ENCODE peak calls at places on chromosomes 16 and 17, in six cellular contexts. One of them, this sample, is unnamed.

GRCh38 chr16:72978212-72978611 is 69.7 kb downstream of the ZFHX3 start:
- DNase-seq in left lung: no peak
- DNase-seq in right lobe of liver: peak; percentile 58
- DNase-seq in lower leg skin: no peak
- DNase-seq in HepG2: no peak
- DNase-seq in Calu3: no peak
- DNase-seq in this sample: no peak

GRCh38 chr16:25692307-25692706 is 548 bp downstream of the HS3ST4 start:
- DNase-seq in left lung: no peak
- DNase-seq in right lobe of liver: no peak
- DNase-seq in lower leg skin: no peak
- DNase-seq in HepG2: no peak
- DNase-seq in Calu3: no peak
- DNase-seq in this sample: no peak

GRCh38 chr16:83968891-83969672 is 1.0 kb downstream of the NECAB2 start:
- DNase-seq in left lung: peak; percentile 73
- DNase-seq in right lobe of liver: no peak
- DNase-seq in lower leg skin: no peak
- DNase-seq in HepG2: no peak
- DNase-seq in Calu3: no peak
- DNase-seq in this sample: no peak

GRCh38 chr17:35701491-35701890 is 29.9 kb upstream of the RASL10B start:
- DNase-seq in left lung: no peak
- DNase-seq in right lobe of liver: no peak
- DNase-seq in lower leg skin: no peak
- DNase-seq in HepG2: no peak
- DNase-seq in Calu3: no peak
- DNase-seq in this sample: no peak

GRCh38 chr17:60169921-60170817 is 20.4 kb downstream of the CA4 start:
- DNase-seq in left lung: no peak
- DNase-seq in right lobe of liver: no peak
- DNase-seq in lower leg skin: peak; percentile 83
- DNase-seq in HepG2: peak; percentile 35
- DNase-seq in Calu3: no peak
- DNase-seq in this sample: no peak

GRCh38 chr16:75702247-75702646 is 986 bp upstream of the DUXB start:
- DNase-seq in left lung: no peak
- DNase-seq in right lobe of liver: no peak
- DNase-seq in lower leg skin: no peak
- DNase-seq in HepG2: peak; percentile 44
- DNase-seq in Calu3: no peak
- DNase-seq in this sample: no peak

GRCh38 chr16:14286381-14287230 is 215.5 kb downstream of the MRTFB start:
- DNase-seq in left lung: no peak
- DNase-seq in right lobe of liver: no peak
- DNase-seq in lower leg skin: no peak
- DNase-seq in HepG2: no peak
- DNase-seq in Calu3: no peak
- DNase-seq in this sample: peak; percentile 62

GRCh38 chr17:15896834-15897233 is 48.1 kb upstream of the ADORA2B start:
- DNase-seq in left lung: no peak
- DNase-seq in right lobe of liver: no peak
- DNase-seq in lower leg skin: peak; percentile 28
- DNase-seq in HepG2: no peak
- DNase-seq in Calu3: no peak
- DNase-seq in this sample: no peak

GRCh38 chr16:81595676-81596292 is 151.2 kb downstream of the CMIP start:
- DNase-seq in left lung: no peak
- DNase-seq in right lobe of liver: no peak
- DNase-seq in lower leg skin: no peak
- DNase-seq in HepG2: no peak
- DNase-seq in Calu3: no peak
- DNase-seq in this sample: no peak

GRCh38 chr16:30820952-30821421 is 34.0 kb upstream of the ZNF629 start:
- DNase-seq in left lung: peak; percentile 64
- DNase-seq in right lobe of liver: no peak
- DNase-seq in lower leg skin: no peak
- DNase-seq in HepG2: no peak
- DNase-seq in Calu3: no peak
- DNase-seq in this sample: no peak

GRCh38 chr17:73371285-73371684 is 59.5 kb upstream of the CDC42EP4 start:
- DNase-seq in left lung: no peak
- DNase-seq in right lobe of liver: no peak
- DNase-seq in lower leg skin: no peak
- DNase-seq in HepG2: no peak
- DNase-seq in Calu3: peak; percentile 39
- DNase-seq in this sample: no peak

GRCh38 chr16:11914759-11915643 is 755 bp downstream of the GSPT1 start:
- DNase-seq in left lung: peak; percentile 92
- DNase-seq in right lobe of liver: peak; percentile 58
- DNase-seq in lower leg skin: peak; percentile 85
- DNase-seq in HepG2: no peak
- DNase-seq in Calu3: peak; percentile 58
- DNase-seq in this sample: peak; percentile 72

GRCh38 chr17:44920565-44920940 is 5.3 kb upstream of the GFAP start:
- DNase-seq in left lung: peak; percentile 32
- DNase-seq in right lobe of liver: no peak
- DNase-seq in lower leg skin: peak; percentile 73
- DNase-seq in HepG2: no peak
- DNase-seq in Calu3: no peak
- DNase-seq in this sample: no peak

GRCh38 chr17:78897639-78897996 is 5.4 kb downstream of the CEP295NL start:
- DNase-seq in left lung: no peak
- DNase-seq in right lobe of liver: no peak
- DNase-seq in lower leg skin: no peak
- DNase-seq in HepG2: no peak
- DNase-seq in Calu3: no peak
- DNase-seq in this sample: no peak

GRCh38 chr16:67246081-67246944 is 968 bp downstream of the FHOD1 start:
- DNase-seq in left lung: peak; percentile 95
- DNase-seq in right lobe of liver: peak; percentile 77
- DNase-seq in lower leg skin: peak; percentile 95
- DNase-seq in HepG2: peak; percentile 87
- DNase-seq in Calu3: peak; percentile 96
- DNase-seq in this sample: peak; percentile 89

GRCh38 chr16:12145918-12146317 is 169.4 kb downstream of the SNX29 start:
- DNase-seq in left lung: no peak
- DNase-seq in right lobe of liver: no peak
- DNase-seq in lower leg skin: no peak
- DNase-seq in HepG2: no peak
- DNase-seq in Calu3: no peak
- DNase-seq in this sample: no peak

GRCh38 chr16:27244363-27244755 is 24.2 kb downstream of the NSMCE1 start:
- DNase-seq in left lung: no peak
- DNase-seq in right lobe of liver: no peak
- DNase-seq in lower leg skin: peak; percentile 74
- DNase-seq in HepG2: no peak
- DNase-seq in Calu3: no peak
- DNase-seq in this sample: peak; percentile 52

GRCh38 chr16:67372664-67373063 is 20.6 kb downstream of the TPPP3 start:
- DNase-seq in left lung: no peak
- DNase-seq in right lobe of liver: no peak
- DNase-seq in lower leg skin: no peak
- DNase-seq in HepG2: no peak
- DNase-seq in Calu3: no peak
- DNase-seq in this sample: no peak

GRCh38 chr16:12678983-12679382 is 124.7 kb downstream of the CPPED1 start:
- DNase-seq in left lung: no peak
- DNase-seq in right lobe of liver: no peak
- DNase-seq in lower leg skin: no peak
- DNase-seq in HepG2: peak; percentile 87
- DNase-seq in Calu3: no peak
- DNase-seq in this sample: no peak

GRCh38 chr16:51971184-51971583 is 575.8 kb downstream of the TOX3 start:
- DNase-seq in left lung: no peak
- DNase-seq in right lobe of liver: no peak
- DNase-seq in lower leg skin: no peak
- DNase-seq in HepG2: no peak
- DNase-seq in Calu3: peak; percentile 39
- DNase-seq in this sample: no peak

GRCh38 chr16:2752850-2753522 is 548 bp downstream of the SRRM2 start:
- DNase-seq in left lung: no peak
- DNase-seq in right lobe of liver: peak; percentile 89
- DNase-seq in lower leg skin: peak; percentile 96
- DNase-seq in HepG2: peak; percentile 56
- DNase-seq in Calu3: peak; percentile 93
- DNase-seq in this sample: peak; percentile 90

GRCh38 chr16:71460246-71460645 is 1.8 kb downstream of the ZNF23 start:
- DNase-seq in left lung: no peak
- DNase-seq in right lobe of liver: no peak
- DNase-seq in lower leg skin: no peak
- DNase-seq in HepG2: no peak
- DNase-seq in Calu3: no peak
- DNase-seq in this sample: no peak

GRCh38 chr16:188674-189073 is 8.4 kb downstream of the HBQ1 start:
- DNase-seq in left lung: no peak
- DNase-seq in right lobe of liver: no peak
- DNase-seq in lower leg skin: no peak
- DNase-seq in HepG2: peak; percentile 26
- DNase-seq in Calu3: no peak
- DNase-seq in this sample: no peak
- TF ChIP-seq CTCF in left lung: no peak
- TF ChIP-seq CTCF in right lobe of liver: peak; percentile 8
- TF ChIP-seq CTCF in lower leg skin: no peak
- TF ChIP-seq CTCF in HepG2: peak; percentile 44
- TF ChIP-seq CTCF in Calu3: no peak
- TF ChIP-seq CTCF in this sample: peak; percentile 17

GRCh38 chr17:36869856-36870617 is 67.2 kb upstream of the LHX1 start:
- DNase-seq in left lung: no peak
- DNase-seq in right lobe of liver: no peak
- DNase-seq in lower leg skin: no peak
- DNase-seq in HepG2: no peak
- DNase-seq in Calu3: peak; percentile 50
- DNase-seq in this sample: no peak
- TF ChIP-seq CTCF in left lung: no peak
- TF ChIP-seq CTCF in right lobe of liver: no peak
- TF ChIP-seq CTCF in lower leg skin: no peak
- TF ChIP-seq CTCF in HepG2: no peak
- TF ChIP-seq CTCF in Calu3: no peak
- TF ChIP-seq CTCF in this sample: no peak

GRCh38 chr17:29117440-29117753 is 62.8 kb downstream of the MYO18A start:
- DNase-seq in left lung: no peak
- DNase-seq in right lobe of liver: no peak
- DNase-seq in lower leg skin: no peak
- DNase-seq in HepG2: no peak
- DNase-seq in Calu3: no peak
- DNase-seq in this sample: no peak
- TF ChIP-seq CTCF in left lung: no peak
- TF ChIP-seq CTCF in right lobe of liver: no peak
- TF ChIP-seq CTCF in lower leg skin: no peak
- TF ChIP-seq CTCF in HepG2: no peak
- TF ChIP-seq CTCF in Calu3: no peak
- TF ChIP-seq CTCF in this sample: peak; percentile 62

GRCh38 chr17:9925457-9925856 is 20.4 kb upstream of the RCVRN start:
- DNase-seq in left lung: no peak
- DNase-seq in right lobe of liver: no peak
- DNase-seq in lower leg skin: no peak
- DNase-seq in HepG2: no peak
- DNase-seq in Calu3: no peak
- DNase-seq in this sample: no peak

GRCh38 chr17:9926150-9926804 is 21.2 kb upstream of the RCVRN start:
- DNase-seq in left lung: no peak
- DNase-seq in right lobe of liver: no peak
- DNase-seq in lower leg skin: no peak
- DNase-seq in HepG2: no peak
- DNase-seq in Calu3: no peak
- DNase-seq in this sample: no peak

GRCh38 chr17:9929873-9930272 is 24.8 kb upstream of the RCVRN start:
- DNase-seq in left lung: no peak
- DNase-seq in right lobe of liver: no peak
- DNase-seq in lower leg skin: no peak
- DNase-seq in HepG2: no peak
- DNase-seq in Calu3: no peak
- DNase-seq in this sample: no peak

GRCh38 chr17:9931144-9931543 is 26.1 kb upstream of the RCVRN start:
- DNase-seq in left lung: no peak
- DNase-seq in right lobe of liver: no peak
- DNase-seq in lower leg skin: no peak
- DNase-seq in HepG2: no peak
- DNase-seq in Calu3: no peak
- DNase-seq in this sample: no peak

DNA sequence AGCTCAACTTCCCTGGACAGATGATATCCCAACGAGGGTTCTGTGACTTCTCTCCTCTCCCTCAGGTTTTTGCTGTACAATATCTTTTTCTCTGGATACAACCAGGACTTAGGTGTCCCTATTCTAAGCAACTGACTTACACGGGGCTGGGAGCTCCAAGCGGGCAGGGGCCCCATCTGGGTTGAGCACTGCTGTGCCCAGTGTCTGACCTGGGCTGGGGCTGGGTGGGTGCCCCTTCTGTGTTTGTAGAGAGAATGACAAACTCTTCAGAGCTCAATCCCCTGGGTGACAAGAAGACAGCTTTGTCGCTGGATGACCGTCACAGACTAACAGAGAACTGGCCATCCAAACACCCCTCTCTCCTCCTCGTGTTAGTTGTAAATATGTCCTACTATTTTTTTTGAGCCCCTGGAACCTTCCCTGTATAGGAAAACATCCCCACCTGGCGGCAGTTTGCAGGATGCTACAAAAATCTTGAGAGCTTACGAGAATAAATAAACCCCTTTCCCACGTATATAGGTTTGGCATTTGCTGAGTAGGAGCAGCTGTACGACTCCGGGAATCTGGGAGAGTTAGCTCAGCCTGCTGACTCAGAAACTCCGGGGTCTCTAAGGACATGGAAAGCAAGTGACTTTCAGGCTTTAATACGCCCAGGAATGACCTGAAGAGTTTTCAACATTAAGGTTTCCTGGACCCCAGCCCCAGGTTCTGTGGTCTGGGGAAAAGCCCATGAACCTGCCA is 23.7 kb upstream of the RCVRN start:
- DNase-seq in left lung: no peak
- DNase-seq in right lobe of liver: no peak
- DNase-seq in lower leg skin: no peak
- DNase-seq in HepG2: peak; percentile 52
- DNase-seq in Calu3: peak; percentile 47
- DNase-seq in this sample: no peak
- TF ChIP-seq CTCF in left lung: no peak
- TF ChIP-seq CTCF in right lobe of liver: peak; percentile 22
- TF ChIP-seq CTCF in lower leg skin: no peak
- TF ChIP-seq CTCF in HepG2: peak; percentile 33
- TF ChIP-seq CTCF in Calu3: no peak
- TF ChIP-seq CTCF in this sample: peak; percentile 72

GRCh38 chr16:23373436-23374219 is 71.5 kb downstream of the SCNN1B start:
- DNase-seq in left lung: peak; percentile 45
- DNase-seq in right lobe of liver: no peak
- DNase-seq in lower leg skin: no peak
- DNase-seq in HepG2: no peak
- DNase-seq in Calu3: no peak
- DNase-seq in this sample: no peak

GRCh38 chr16:23369416-23369815 is 67.3 kb downstream of the SCNN1B start:
- DNase-seq in left lung: no peak
- DNase-seq in right lobe of liver: no peak
- DNase-seq in lower leg skin: no peak
- DNase-seq in HepG2: no peak
- DNase-seq in Calu3: no peak
- DNase-seq in this sample: no peak

GRCh38 chr16:23374721-23375120 is 72.6 kb downstream of the SCNN1B start:
- DNase-seq in left lung: peak; percentile 88
- DNase-seq in right lobe of liver: no peak
- DNase-seq in lower leg skin: no peak
- DNase-seq in HepG2: no peak
- DNase-seq in Calu3: peak; percentile 60
- DNase-seq in this sample: no peak

GRCh38 chr16:23368469-23368868 is 66.4 kb downstream of the SCNN1B start:
- DNase-seq in left lung: no peak
- DNase-seq in right lobe of liver: no peak
- DNase-seq in lower leg skin: no peak
- DNase-seq in HepG2: no peak
- DNase-seq in Calu3: no peak
- DNase-seq in this sample: no peak

GRCh38 chr16:23371368-23371767 is 69.3 kb downstream of the SCNN1B start:
- DNase-seq in left lung: no peak
- DNase-seq in right lobe of liver: no peak
- DNase-seq in lower leg skin: no peak
- DNase-seq in HepG2: no peak
- DNase-seq in Calu3: no peak
- DNase-seq in this sample: no peak
- TF ChIP-seq CTCF in left lung: no peak
- TF ChIP-seq CTCF in right lobe of liver: no peak
- TF ChIP-seq CTCF in lower leg skin: no peak
- TF ChIP-seq CTCF in HepG2: peak; percentile 21
- TF ChIP-seq CTCF in Calu3: peak; percentile 35
- TF ChIP-seq CTCF in this sample: no peak